ENCODE peak calls at places on chromosome 19, in seven cellular contexts. V is pancreas; Z is fibroblast of lung; H is left ventricle myocardium inferior; S is left lung; Y is CD8-positive, alpha-beta T cell; P is spleen. Q is an unnamed sample.
A peak's percentile ranks its signal among the peaks of the same experiment; 100 is the strongest.

GRCh38 chr19:38930776-38931761 is at the start of gene MRPS12:
- DNase-seq in V (peak; percentile 94), Z (peak; percentile 98), H (peak; percentile 98), S (peak; percentile 96), Y (peak; percentile 97), P (peak; percentile 98), Q (peak; percentile 99)

GRCh38 chr19:50969413-50969760 is at the start of gene KLK6:
- DNase-seq in V (no peak), Z (no peak), H (no peak), S (no peak), Y (no peak), P (no peak), Q (no peak)

GRCh38 chr19:44607049-44607448 is 6.3 kb upstream of the IGSF23 start:
- DNase-seq in V (no peak), Z (peak; percentile 41), H (no peak), S (no peak), Y (no peak), P (no peak), Q (no peak)

GRCh38 chr19:14390548-14390947 is 9.3 kb downstream of the ADGRE5 start:
- DNase-seq in V (no peak), Z (no peak), H (no peak), S (no peak), Y (no peak), P (no peak), Q (no peak)

GRCh38 chr19:10641248-10641647 is 12.9 kb upstream of the ILF3 start:
- DNase-seq in V (no peak), Z (no peak), H (no peak), S (no peak), Y (no peak), P (no peak), Q (no peak)

GRCh38 chr19:20423381-20424207 is 142.0 kb downstream of the ZNF737 start:
- DNase-seq in V (peak; percentile 70), Z (peak; percentile 71), H (peak; percentile 54), S (peak; percentile 80), Y (peak; percentile 6), P (peak; percentile 78), Q (peak; percentile 82)

GRCh38 chr19:36215276-36216171 is 618 bp downstream of the ZNF146 start:
- DNase-seq in V (no peak), Z (peak; percentile 57), H (no peak), S (no peak), Y (no peak), P (no peak), Q (no peak)

GRCh38 chr19:43782311-43782660 is 1.5 kb upstream of the KCNN4 start:
- DNase-seq in V (no peak), Z (no peak), H (no peak), S (no peak), Y (no peak), P (no peak), Q (no peak)

GRCh38 chr19:49894879-49895565 is 1.7 kb downstream of the IL4I1 start:
- DNase-seq in V (no peak), Z (no peak), H (no peak), S (no peak), Y (peak; percentile 24), P (no peak), Q (no peak)

GRCh38 chr19:2164020-2164988 is 571 bp downstream of the DOT1L start:
- DNase-seq in V (peak; percentile 73), Z (no peak), H (no peak), S (peak; percentile 86), Y (no peak), P (peak; percentile 93), Q (no peak)

GRCh38 chr19:10617409-10618121 is 7.8 kb upstream of the SLC44A2 start:
- DNase-seq in V (no peak), Z (peak; percentile 89), H (no peak), S (no peak), Y (no peak), P (no peak), Q (no peak)

GRCh38 chr19:7326105-7326877 is 22.4 kb upstream of the ARHGEF18 start:
- DNase-seq in V (no peak), Z (no peak), H (no peak), S (no peak), Y (peak; percentile 41), P (no peak), Q (peak; percentile 19)

GRCh38 chr19:7333198-7334118 is 15.3 kb upstream of the ARHGEF18 start:
- DNase-seq in V (peak; percentile 52), Z (peak; percentile 14), H (peak; percentile 29), S (no peak), Y (no peak), P (peak; percentile 64), Q (peak; percentile 44)

GRCh38 chr19:7327802-7328201 is 20.9 kb upstream of the ARHGEF18 start:
- DNase-seq in V (no peak), Z (no peak), H (no peak), S (no peak), Y (no peak), P (no peak), Q (no peak)

GRCh38 chr19:7331446-7331845 is 17.3 kb upstream of the ARHGEF18 start:
- DNase-seq in V (no peak), Z (no peak), H (no peak), S (no peak), Y (no peak), P (no peak), Q (no peak)

DNA sequence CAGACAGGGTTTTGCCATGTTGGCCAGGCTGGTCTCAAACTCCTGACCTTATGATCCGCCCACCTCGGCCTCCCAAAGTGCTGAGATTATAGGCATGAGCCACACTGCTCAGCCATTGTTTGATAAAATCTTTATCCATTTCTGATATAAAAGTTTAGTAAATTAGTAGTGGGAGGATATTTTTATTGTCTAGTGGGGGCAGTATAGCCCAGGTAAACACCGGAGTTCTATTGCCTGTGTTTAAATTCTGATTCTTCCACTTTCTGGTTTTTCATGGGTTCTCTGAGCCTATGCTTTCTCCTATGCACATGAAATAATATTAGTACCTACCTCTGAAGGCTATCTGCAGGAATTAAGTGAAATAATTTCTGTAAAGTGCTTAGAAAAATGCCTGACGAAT is 20.1 kb upstream of the ARHGEF18 start:
- DNase-seq in V (no peak), Z (no peak), H (no peak), S (no peak), Y (no peak), P (peak; percentile 25), Q (no peak)
- TF ChIP-seq CTCF in V (no peak), Z (no peak), H (no peak), S (no peak), Y (no peak), P (no peak), Q (no peak)

GRCh38 chr19:8180018-8180417 is 29.2 kb upstream of the CERS4 start:
- DNase-seq in V (no peak), Z (no peak), H (no peak), S (no peak), Y (no peak), P (no peak), Q (no peak)

GRCh38 chr19:8185343-8186068 is 23.7 kb upstream of the CERS4 start:
- DNase-seq in V (no peak), Z (no peak), H (no peak), S (no peak), Y (no peak), P (no peak), Q (no peak)

GRCh38 chr19:8184274-8184673 is 24.9 kb upstream of the CERS4 start:
- DNase-seq in V (no peak), Z (no peak), H (no peak), S (no peak), Y (no peak), P (no peak), Q (no peak)
- H3K4me1 ChIP-seq in V (peaks cover 6% of the 10 kb centered on the region), Z (no peaks in the 10 kb centered on the region), H (no peaks in the 10 kb centered on the region), S (peaks cover 23% of the 10 kb centered on the region), Y (peaks cover 14% of the 10 kb centered on the region), P (peaks cover 8% of the 10 kb centered on the region), Q (no peaks in the 10 kb centered on the region)

GRCh38 chr19:4871711-4872110 is 4.2 kb upstream of the PLIN3 start:
- DNase-seq in V (no peak), Z (no peak), H (no peak), S (no peak), Y (no peak), P (no peak), Q (no peak)
- TF ChIP-seq CTCF in V (no peak), Z (no peak), H (no peak), S (no peak), Y (no peak), P (no peak), Q (no peak)

GRCh38 chr19:40804783-40805242 is 5.8 kb downstream of the EGLN2 start:
- DNase-seq in V (no peak), Z (no peak), H (no peak), S (no peak), Y (no peak), P (no peak), Q (peak; percentile 64)
- H3K4me1 ChIP-seq in V (peaks cover 49% of the 10 kb centered on the region), Z (peaks cover 47% of the 10 kb centered on the region), H (peaks cover 100% of the 10 kb centered on the region), S (peaks cover 100% of the 10 kb centered on the region), Y (peaks cover 90% of the 10 kb centered on the region), P (peaks cover 100% of the 10 kb centered on the region), Q (peaks cover 82% of the 10 kb centered on the region)

DNA sequence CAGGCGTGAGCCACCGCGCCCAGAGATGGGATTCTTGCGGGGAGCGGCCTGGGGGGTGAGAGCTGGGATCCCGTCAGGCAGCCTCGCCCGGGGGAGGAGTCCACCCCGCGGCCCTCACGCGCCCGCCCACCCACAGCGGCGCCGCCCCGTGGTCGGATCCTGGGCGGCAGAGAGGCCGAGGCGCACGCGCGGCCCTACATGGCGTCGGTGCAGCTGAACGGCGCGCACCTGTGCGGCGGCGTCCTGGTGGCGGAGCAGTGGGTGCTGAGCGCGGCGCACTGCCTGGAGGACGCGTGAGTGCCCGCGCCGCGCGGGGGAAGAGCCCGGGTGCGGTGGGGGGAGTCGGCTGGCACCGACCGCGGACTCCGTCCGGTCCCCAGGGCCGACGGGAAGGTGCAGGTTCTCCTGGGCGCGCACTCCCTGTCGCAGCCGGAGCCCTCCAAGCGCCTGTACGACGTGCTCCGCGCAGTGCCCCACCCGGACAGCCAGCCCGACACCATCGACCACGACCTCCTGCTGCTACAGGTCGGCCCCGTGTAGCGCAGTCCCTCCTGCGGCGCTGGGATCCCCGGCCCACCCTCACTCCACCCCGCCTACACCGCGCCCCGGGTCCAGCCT is 1.1 kb downstream of the CFD start:
- DNase-seq in V (peak; percentile 79), Z (peak; percentile 47), H (peak; percentile 76), S (peak; percentile 86), Y (peak; percentile 68), P (peak; percentile 90), Q (peak; percentile 90)
- TF ChIP-seq CTCF in V (no peak), Z (no peak), H (peak; percentile 33), S (peak; percentile 17), Y (no peak), P (peak; percentile 36), Q (no peak)

DNA sequence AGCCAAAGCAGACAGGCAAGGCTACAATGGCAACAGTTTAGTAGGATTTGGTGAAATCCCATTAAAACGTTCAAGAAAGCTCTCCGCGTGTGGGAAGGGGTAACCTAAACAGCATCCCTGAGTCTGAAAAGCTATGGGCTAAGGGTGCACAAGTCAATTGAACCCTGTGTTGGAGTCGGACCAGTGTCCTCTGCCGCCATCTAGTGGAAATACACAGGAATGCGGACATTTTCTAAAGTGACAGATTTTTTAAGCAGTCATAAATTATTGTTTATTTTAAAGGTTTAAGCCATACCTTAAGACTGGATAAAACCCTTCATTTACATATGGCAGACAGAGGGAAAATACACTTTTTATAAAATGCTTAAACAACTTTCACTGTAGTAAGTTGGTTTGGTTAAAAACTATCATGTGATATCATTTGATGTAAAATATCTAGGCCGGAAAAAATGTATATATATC is 26.5 kb upstream of the LSM14A start:
- DNase-seq in V (no peak), Z (peak; percentile 24), H (no peak), S (no peak), Y (peak; percentile 55), P (no peak), Q (no peak)
- H3K4me1 ChIP-seq in V (no peaks in the 10 kb centered on the region), Z (no peaks in the 10 kb centered on the region), H (no peaks in the 10 kb centered on the region), S (no peaks in the 10 kb centered on the region), Y (no peaks in the 10 kb centered on the region), P (no peaks in the 10 kb centered on the region), Q (no peaks in the 10 kb centered on the region)